ENCODE peak calls at places on chromosome 2, in nine cellular contexts. A is CD8-positive, alpha-beta T cell; L is thoracic aorta; P is stomach; C is aorta; B is breast epithelium; Q is heart right ventricle; I is neuronal stem cell; R is fibroblast of lung. O is an unnamed sample. For H3K27me3 and H3K4me1, the result is how much of the 10 kb centered on the place peaks cover.

GRCh38 chr2:239440511-239440959 is 39.7 kb upstream of the HDAC4 start:
- DNase-seq in Q (no peak), B (no peak), L (no peak), R (peak), I (peak), C (no peak), P (no peak), A (no peak), O (no peak)

GRCh38 chr2:27561060-27561459 is 21.8 kb upstream of the ZNF512 start:
- DNase-seq in P (no peak), Q (no peak), C (no peak), B (no peak), R (no peak), L (no peak), A (no peak), I (no peak), O (no peak)

GRCh38 chr2:158904620-158905177 is 63.7 kb upstream of the TANC1 start:
- DNase-seq in L (no peak), I (no peak), R (no peak), B (no peak), C (no peak), P (no peak), Q (no peak), A (no peak), O (no peak)

GRCh38 chr2:113248997-113249770 is 29.5 kb downstream of the PAX8 start:
- DNase-seq in P (peak), Q (peak), C (peak), B (peak), R (peak), A (peak), I (peak), L (peak), O (peak)

GRCh38 chr2:138107288-138107687 is 143.0 kb downstream of the HNMT start:
- DNase-seq in R (no peak), P (no peak), L (no peak), I (no peak), B (no peak), Q (no peak), C (no peak), A (no peak), O (no peak)

GRCh38 chr2:11697103-11697871 is 27.3 kb upstream of the NTSR2 start:
- DNase-seq in Q (peak), B (no peak), I (no peak), L (peak), R (peak), P (no peak), A (no peak), C (peak), O (no peak)

GRCh38 chr2:237222683-237223082 is 137.0 kb downstream of the COPS8 start:
- DNase-seq in Q (no peak), C (no peak), B (no peak), I (no peak), P (no peak), A (no peak), L (no peak), R (peak), O (no peak)

GRCh38 chr2:64327510-64328414 is 126.2 kb upstream of the LGALSL start:
- DNase-seq in L (no peak), P (no peak), I (no peak), R (peak), C (peak), A (peak), Q (peak), B (no peak), O (no peak)

GRCh38 chr2:26302846-26303245 is 43.1 kb upstream of the SELENOI start:
- DNase-seq in P (peak), I (no peak), B (peak), L (no peak), R (no peak), C (no peak), Q (peak), A (no peak), O (no peak)

GRCh38 chr2:156874707-156875106 is 382.8 kb upstream of the GALNT5 start:
- DNase-seq in P (no peak), R (no peak), Q (no peak), B (no peak), A (no peak), C (no peak), L (no peak), I (no peak), O (no peak)

GRCh38 chr2:10911291-10912075 is at the start of gene KCNF1:
- DNase-seq in R (peak), Q (no peak), C (no peak), I (peak), L (no peak), A (no peak), P (no peak), B (peak), O (no peak)

GRCh38 chr2:21195326-21195725 is 71.6 kb downstream of the TDRD15 start:
- DNase-seq in Q (no peak), C (no peak), I (no peak), A (no peak), L (no peak), B (no peak), P (no peak), R (no peak), O (no peak)

GRCh38 chr2:44722002-44722625 is 219.4 kb upstream of the SIX3 start:
- DNase-seq in P (no peak), Q (no peak), C (no peak), A (no peak), B (no peak), R (no peak), I (no peak), L (no peak), O (no peak)

GRCh38 chr2:80499095-80499494 is 194.5 kb upstream of the LRRTM1 start:
- DNase-seq in I (no peak), L (no peak), C (no peak), B (no peak), Q (peak), A (no peak), P (peak), R (peak), O (no peak)

GRCh38 chr2:58569460-58570185 is 328.5 kb upstream of the FANCL start:
- DNase-seq in L (no peak), C (no peak), I (no peak), Q (no peak), P (no peak), R (peak), B (no peak), A (no peak), O (no peak)

GRCh38 chr2:25310965-25311865 is 30.5 kb downstream of the DNMT3A start:
- DNase-seq in P (peak), R (no peak), B (peak), L (no peak), A (no peak), I (no peak), C (no peak), Q (peak), O (no peak)

GRCh38 chr2:233441161-233442027 is 87.1 kb downstream of the DGKD start:
- DNase-seq in Q (no peak), B (no peak), I (no peak), A (no peak), R (no peak), P (no peak), L (no peak), C (no peak), O (peak)

GRCh38 chr2:181306785-181307184 is 150.4 kb upstream of the ITGA4 start:
- DNase-seq in A (no peak), P (no peak), Q (no peak), I (no peak), C (no peak), L (no peak), B (no peak), R (peak), O (peak)

GRCh38 chr2:176097820-176098365 is 1.7 kb upstream of the HOXD12 start:
- DNase-seq in P (no peak), A (no peak), L (no peak), B (no peak), R (no peak), C (no peak), I (no peak), Q (no peak), O (no peak)

GRCh38 chr2:162018530-162018929 is 55.5 kb downstream of the DPP4 start:
- DNase-seq in C (no peak), I (no peak), L (no peak), P (no peak), B (no peak), Q (no peak), A (no peak), R (no peak), O (no peak)

GRCh38 chr2:61016392-61017002 is 1.0 kb upstream of the PEX13 start:
- DNase-seq in R (no peak), A (no peak), P (no peak), B (no peak), Q (no peak), L (no peak), I (no peak), C (no peak), O (no peak)

GRCh38 chr2:160043265-160043664 is 19.1 kb downstream of the PLA2R1 start:
- DNase-seq in A (no peak), B (no peak), Q (no peak), L (no peak), I (no peak), R (no peak), P (no peak), C (no peak), O (no peak)

GRCh38 chr2:16172324-16173175 is 232.2 kb downstream of the MYCN start:
- DNase-seq in I (no peak), C (no peak), A (no peak), P (no peak), L (no peak), B (no peak), R (no peak), Q (no peak), O (no peak)

GRCh38 chr2:152376385-152376784 is 41.4 kb downstream of the FMNL2 start:
- DNase-seq in Q (no peak), B (no peak), P (peak), I (no peak), R (no peak), L (no peak), A (no peak), C (no peak), O (no peak)

GRCh38 chr2:23578964-23579671 is 194.1 kb downstream of the KLHL29 start:
- DNase-seq in P (no peak), A (no peak), C (no peak), Q (no peak), B (no peak), R (peak), L (no peak), I (no peak), O (no peak)

GRCh38 chr2:212254331-212254730 is 284.3 kb downstream of the ERBB4 start:
- DNase-seq in Q (no peak), C (no peak), B (no peak), I (no peak), R (no peak), A (no peak), L (no peak), P (no peak), O (no peak)

GRCh38 chr2:950627-950992 is at the start of gene SNTG2:
- DNase-seq in Q (peak), A (peak), I (peak), C (no peak), L (no peak), B (no peak), R (no peak), P (peak), O (peak)

GRCh38 chr2:66537001-66537400 is 102.1 kb downstream of the MEIS1 start:
- DNase-seq in C (no peak), A (no peak), Q (peak), L (no peak), I (peak), R (no peak), P (no peak), B (no peak), O (no peak)

GRCh38 chr2:2024751-2025481 is 280.6 kb upstream of the PXDN start:
- DNase-seq in L (no peak), Q (no peak), I (no peak), R (no peak), B (no peak), P (no peak), C (no peak), A (no peak), O (no peak)

GRCh38 chr2:105143467-105144127 is 97.9 kb upstream of the GPR45 start:
- DNase-seq in C (no peak), R (no peak), A (no peak), B (no peak), L (no peak), Q (no peak), I (peak), P (no peak), O (no peak)
- H3K27me3 ChIP-seq in C (under half), R (under half), A (under half), B (under half), L (under half), Q (half or more), I (under half), P (under half), O (under half)

GRCh38 chr2:167752734-167753133 is 494.7 kb downstream of the STK39 start:
- DNase-seq in R (no peak), A (no peak), L (no peak), I (no peak), B (no peak), P (no peak), C (no peak), Q (no peak), O (no peak)

GRCh38 chr2:167750675-167751074 is 496.7 kb downstream of the STK39 start:
- DNase-seq in B (no peak), P (no peak), R (no peak), L (no peak), I (no peak), Q (no peak), C (no peak), A (no peak), O (no peak)

GRCh38 chr2:167756427-167756826 is 491.0 kb downstream of the STK39 start:
- DNase-seq in I (peak), R (peak), P (no peak), A (no peak), C (no peak), L (no peak), Q (no peak), B (no peak), O (no peak)

GRCh38 chr2:167749641-167750040 is 497.8 kb downstream of the STK39 start:
- DNase-seq in R (peak), P (no peak), B (no peak), I (no peak), C (no peak), Q (no peak), A (no peak), L (no peak), O (no peak)

DNA sequence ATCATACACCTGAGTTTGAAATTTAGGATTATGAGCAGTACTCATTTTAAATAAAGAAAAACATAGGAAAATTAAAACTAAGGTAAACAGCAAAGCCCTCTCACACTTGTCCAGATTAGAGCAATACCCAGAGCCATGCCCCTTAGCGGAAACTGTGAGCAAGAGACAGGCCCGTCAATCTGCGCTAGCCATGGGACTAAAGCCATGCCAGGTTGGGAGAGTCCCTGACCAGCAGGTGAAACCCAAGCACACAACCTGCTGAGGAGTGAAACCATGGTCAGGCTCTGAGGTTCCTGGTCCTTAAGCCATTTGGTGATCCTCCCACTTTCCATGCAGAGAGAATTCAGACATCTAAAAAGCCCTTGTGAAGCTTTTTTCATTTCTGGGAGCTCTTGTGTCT is 494.3 kb downstream of the STK39 start:
- DNase-seq in A (no peak), B (no peak), R (no peak), L (no peak), C (no peak), I (no peak), P (no peak), Q (no peak), O (no peak)
- H3K4me1 ChIP-seq in A (under half), B (under half), R (under half), L (under half), C (under half), I (under half), P (under half), Q (under half), O (under half)

DNA sequence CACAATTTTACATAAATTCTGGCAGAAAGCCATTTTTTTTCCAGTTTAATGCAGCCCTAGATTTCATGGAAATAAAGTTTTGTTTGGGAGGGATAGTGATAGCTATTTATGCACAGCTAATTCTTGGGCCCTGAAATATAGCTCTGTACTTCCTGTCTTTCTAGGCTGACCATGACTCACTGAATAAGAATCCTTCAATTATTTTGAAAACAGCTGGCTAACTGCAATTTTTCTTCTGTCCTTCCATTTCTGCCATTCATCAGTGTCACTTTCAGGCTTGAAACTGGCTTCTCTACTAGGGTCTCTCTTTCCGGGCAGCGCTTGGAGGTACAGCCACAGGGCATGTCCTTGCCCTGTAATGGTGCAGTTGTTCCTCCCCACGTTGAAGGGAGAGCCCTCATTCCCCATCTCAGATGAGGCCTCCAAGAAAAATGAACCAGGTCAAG is 97.1 kb upstream of the TMEM178A start:
- DNase-seq in I (no peak), C (no peak), P (no peak), L (no peak), B (no peak), A (no peak), Q (no peak), R (peak), O (no peak)
- H3K27ac ChIP-seq in I (no peak), C (peak), P (no peak), L (peak), B (peak), A (no peak), Q (peak), R (no peak), O (no peak)

DNA sequence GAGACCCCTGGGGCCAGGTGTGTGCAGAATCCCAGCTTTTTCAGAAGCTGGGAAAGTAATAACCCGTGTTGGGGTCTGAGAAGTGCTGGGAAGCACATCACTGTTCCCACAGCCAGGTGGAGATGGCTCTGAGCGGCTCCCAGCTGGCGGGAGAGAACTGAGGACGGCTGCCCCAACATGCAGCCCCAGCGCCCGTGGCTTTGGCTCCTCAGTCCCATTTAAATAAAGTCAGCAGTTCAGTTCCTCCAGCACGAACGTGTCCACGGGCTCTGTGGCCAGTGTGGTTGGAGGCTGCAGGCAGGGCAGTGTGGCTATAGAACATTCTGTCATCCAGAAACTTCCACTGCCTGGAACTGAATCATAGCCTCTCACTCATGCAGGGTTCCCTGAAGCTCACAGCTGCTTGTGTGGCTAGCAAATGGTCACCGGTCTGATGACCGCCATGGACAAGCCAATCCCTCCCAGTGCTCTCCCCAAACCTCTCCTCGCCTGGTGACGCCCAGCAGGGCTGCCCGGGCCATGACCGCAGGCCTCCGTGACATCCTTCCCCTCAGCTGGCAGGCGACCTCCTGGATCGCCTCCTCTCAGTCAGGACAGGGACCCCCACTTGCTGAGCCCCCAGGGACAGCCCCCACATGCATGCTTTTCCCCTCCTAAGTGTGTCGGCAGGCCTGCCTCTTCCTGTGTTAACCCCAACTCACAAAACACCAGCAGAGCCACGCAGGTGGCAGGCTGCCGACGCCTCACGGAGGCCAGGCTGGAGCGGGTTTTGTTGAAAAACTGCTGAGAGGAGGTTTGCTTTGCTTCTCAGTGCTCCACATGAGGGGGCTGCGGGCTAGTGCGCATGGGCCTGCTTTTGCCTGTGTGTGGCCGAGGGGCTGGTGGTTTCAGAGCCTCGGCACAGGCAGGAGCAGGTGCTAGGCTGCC is 1.3 kb downstream of the RTP5 start:
- DNase-seq in L (no peak), P (no peak), I (no peak), Q (no peak), R (no peak), A (peak), B (no peak), C (no peak), O (peak)
- H3K27me3 ChIP-seq in L (under half), P (under half), I (under half), Q (under half), R (under half), A (under half), B (under half), C (under half), O (under half)

DNA sequence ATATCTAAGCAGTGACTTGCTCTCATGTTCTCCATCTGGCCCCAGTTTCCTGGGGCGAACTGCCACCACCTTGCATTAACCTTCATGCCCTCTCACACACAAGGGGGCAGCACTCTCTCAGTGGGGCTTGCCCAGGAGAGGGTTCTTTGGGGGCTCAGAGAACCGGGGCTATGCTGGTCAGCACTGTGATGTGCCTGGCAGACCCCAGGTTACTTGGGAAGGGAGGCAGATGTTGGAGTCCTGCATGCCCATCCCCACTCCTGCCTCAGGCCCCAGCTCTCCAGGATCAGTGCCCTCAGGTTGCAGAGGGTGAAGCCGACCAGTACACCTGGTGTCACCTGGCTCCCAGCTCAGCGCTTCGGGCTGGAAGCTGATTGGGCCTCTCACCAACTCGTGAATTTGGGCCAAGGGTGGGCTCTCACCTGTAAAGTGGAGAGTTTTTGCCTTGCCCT is 396.2 kb upstream of the HS6ST1 start:
- DNase-seq in P (no peak), A (no peak), B (no peak), R (no peak), L (no peak), I (no peak), C (no peak), Q (no peak), O (no peak)
- H3K4me1 ChIP-seq in P (under half), A (under half), B (under half), R (under half), L (under half), I (under half), C (under half), Q (under half), O (under half)